ENCODE peak calls at places on chromosome 11, in five cellular contexts. K is Karpas-422, P is MM.1S, W is PC-3, D is HCT116. O is an unnamed sample.

GRCh38 chr11:68412593-68413475 is 47.7 kb upstream of the PPP6R3 start:
- DNase-seq in W (no peak), D (no peak), K (peak; percentile 53), P (no peak), O (peak; percentile 93)

GRCh38 chr11:118380571-118380970 is 20.8 kb upstream of the ATP5MG start:
- DNase-seq in K (no peak), W (no peak), P (no peak), D (no peak), O (no peak)

GRCh38 chr11:124831897-124832296 is 31.7 kb upstream of the MSANTD2 start:
- DNase-seq in D (no peak), K (no peak), P (no peak), W (no peak), O (no peak)

GRCh38 chr11:67401495-67402191 is at the start of gene PPP1CA:
- DNase-seq in W (peak; percentile 88), P (peak; percentile 84), D (peak; percentile 53), K (peak; percentile 96), O (peak; percentile 96)

GRCh38 chr11:60241786-60242185 is 1.2 kb downstream of the MS4A4E start:
- DNase-seq in P (no peak), W (no peak), K (no peak), D (no peak), O (no peak)

GRCh38 chr11:1072116-1072820 is 2.4 kb upstream of the MUC2 start:
- DNase-seq in D (peak; percentile 32), W (peak; percentile 91), P (no peak), K (no peak), O (peak; percentile 48)

GRCh38 chr11:8247312-8247711 is 16.4 kb downstream of the LMO1 start:
- DNase-seq in P (peak; percentile 30), D (no peak), K (peak; percentile 74), W (peak; percentile 52), O (peak; percentile 26)

GRCh38 chr11:6594142-6594768 is 9.2 kb downstream of the RRP8 start:
- DNase-seq in K (peak; percentile 38), D (no peak), W (no peak), P (no peak), O (no peak)

GRCh38 chr11:111977141-111978027 is 40.2 kb downstream of the DIXDC1 start:
- DNase-seq in P (no peak), D (no peak), W (peak; percentile 56), K (no peak), O (peak; percentile 78)

GRCh38 chr11:58567889-58568512 is 7.7 kb downstream of the LPXN start:
- DNase-seq in D (peak; percentile 51), P (peak; percentile 75), K (peak; percentile 90), W (peak; percentile 87), O (peak; percentile 74)

GRCh38 chr11:118916842-118917388 is 8.8 kb downstream of the BCL9L start:
- DNase-seq in D (no peak), W (peak; percentile 94), K (no peak), P (no peak), O (peak; percentile 89)

GRCh38 chr11:110196884-110197420 is 99.5 kb downstream of the RDX start:
- DNase-seq in D (no peak), P (no peak), K (no peak), W (no peak), O (no peak)

GRCh38 chr11:116595305-116595880 is 177.4 kb downstream of the BUD13 start:
- DNase-seq in D (no peak), P (no peak), K (no peak), W (no peak), O (no peak)

GRCh38 chr11:59573216-59573615 is 42.4 kb downstream of the OSBP start:
- DNase-seq in D (no peak), W (peak; percentile 48), K (no peak), P (no peak), O (peak; percentile 85)

GRCh38 chr11:96694338-96694737 is 304.5 kb downstream of the JRKL start:
- DNase-seq in D (no peak), P (no peak), W (no peak), K (no peak), O (no peak)

GRCh38 chr11:132898021-132898420 is 634.3 kb downstream of the OPCML start:
- DNase-seq in D (no peak), K (no peak), P (no peak), W (no peak), O (no peak)
- H3K9me2 ChIP-seq in D (no peaks in the 10 kb centered on the region), K (no peaks in the 10 kb centered on the region), P (no peaks in the 10 kb centered on the region), W (no peaks in the 10 kb centered on the region), O (no peaks in the 10 kb centered on the region)

GRCh38 chr11:87198266-87198881 is 160.6 kb downstream of the TMEM135 start:
- DNase-seq in D (no peak), W (peak; percentile 20), K (no peak), P (no peak), O (no peak)

DNA sequence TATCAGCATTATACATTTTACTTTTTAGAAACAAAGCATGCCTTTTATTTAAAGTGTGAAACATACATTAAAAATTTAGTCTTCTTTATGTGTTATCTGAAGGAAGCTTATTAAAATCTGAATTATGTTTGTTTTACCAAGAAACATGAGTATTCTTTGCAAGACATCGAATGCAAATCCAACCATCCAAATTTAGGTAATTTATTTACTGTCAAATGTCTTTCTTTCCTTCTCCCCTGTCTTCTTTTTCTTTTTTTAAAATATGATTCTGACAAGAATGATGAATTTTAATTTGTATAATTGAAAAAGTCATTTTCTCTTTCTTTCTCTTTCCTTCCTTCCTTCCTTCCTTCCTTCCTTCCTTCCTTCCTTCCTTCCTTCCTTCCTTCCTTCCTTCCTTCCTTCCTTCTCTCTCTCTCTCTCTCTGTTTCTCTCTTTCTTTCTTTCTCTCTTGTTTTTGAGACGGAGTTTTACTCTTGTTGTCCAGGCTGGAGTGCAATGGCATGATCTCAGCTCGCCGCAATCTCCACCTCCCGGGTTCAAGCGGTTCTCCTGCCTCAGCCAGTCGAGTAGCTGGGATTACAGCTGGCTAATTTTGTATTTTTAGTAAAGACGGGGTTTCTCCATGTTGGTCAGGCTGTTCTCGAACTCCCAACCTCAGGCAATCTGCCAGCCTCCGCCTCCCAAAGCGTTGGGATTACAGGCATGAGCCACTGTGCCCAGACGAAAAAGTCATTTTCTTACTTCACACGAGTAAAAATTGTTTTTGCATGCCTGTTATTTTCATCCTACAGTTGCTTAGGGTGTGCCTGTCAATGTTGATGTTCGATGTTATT is 157.5 kb downstream of the TMEM135 start:
- DNase-seq in K (no peak), D (no peak), P (no peak), W (no peak), O (no peak)
- H3K9ac ChIP-seq in K (no peak overlapping the region), D (no peak overlapping the region), P (no peak overlapping the region), W (no peak overlapping the region), O (no peak overlapping the region)

DNA sequence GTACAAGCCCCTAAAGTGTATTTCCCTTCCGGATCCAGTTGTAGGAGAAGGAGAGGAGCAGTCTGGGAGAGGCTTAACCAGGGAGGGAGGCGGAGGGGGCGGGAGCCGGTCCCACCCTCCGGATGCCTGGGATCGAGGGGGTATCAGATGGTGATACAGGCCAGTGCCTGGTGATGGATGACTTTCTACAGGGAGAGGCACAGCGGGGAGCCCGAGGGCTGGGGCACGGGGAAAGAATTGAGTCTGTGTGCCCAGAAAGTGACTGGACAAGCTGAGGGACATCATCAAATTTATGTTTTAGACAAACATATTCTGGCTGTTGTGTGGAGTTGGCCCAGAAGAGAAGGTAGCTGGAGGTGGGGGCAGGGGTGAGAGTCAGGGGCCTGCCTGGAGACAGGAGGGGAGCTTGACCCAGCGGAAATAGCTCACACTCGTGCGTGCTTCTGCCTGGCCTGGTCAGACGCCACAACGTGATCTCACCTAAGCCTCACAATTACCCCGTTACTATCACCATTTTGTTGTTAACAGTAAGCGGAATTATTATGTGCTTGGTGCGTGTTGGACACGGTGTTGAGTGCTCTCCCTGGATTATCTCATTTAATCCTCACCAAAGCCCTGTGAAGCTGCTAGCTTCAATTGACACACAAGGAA is 42.4 kb downstream of the AMPD3 start:
- DNase-seq in K (no peak), D (no peak), W (no peak), P (no peak), O (no peak)
- H3K9me2 ChIP-seq in K (no peaks in the 10 kb centered on the region), D (no peaks in the 10 kb centered on the region), W (no peaks in the 10 kb centered on the region), P (no peaks in the 10 kb centered on the region), O (no peaks in the 10 kb centered on the region)

DNA sequence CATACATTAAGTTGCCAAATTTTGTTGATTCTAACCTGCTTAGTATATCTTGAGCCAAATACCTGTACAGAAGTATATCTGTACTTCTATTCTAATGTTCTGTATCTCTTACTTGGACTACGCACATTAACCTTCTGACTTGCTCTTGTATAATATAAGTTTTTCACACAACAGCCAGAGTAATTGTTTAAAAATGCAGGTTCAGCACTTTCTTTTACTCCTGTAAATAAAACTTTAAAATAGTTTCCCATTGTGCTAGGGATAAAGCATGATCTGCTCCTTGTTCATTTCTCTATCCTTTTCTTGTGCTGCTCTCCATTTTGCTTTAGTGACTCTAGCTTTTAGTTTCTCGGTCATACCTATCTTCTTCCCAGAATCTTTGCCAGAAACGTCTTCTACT is 48.3 kb downstream of the DYNC2H1 start:
- DNase-seq in K (no peak), P (no peak), W (no peak), D (no peak), O (no peak)
- H3K9ac ChIP-seq in K (no peak overlapping the region), P (no peak overlapping the region), W (no peak overlapping the region), D (no peak overlapping the region), O (no peak overlapping the region)

DNA sequence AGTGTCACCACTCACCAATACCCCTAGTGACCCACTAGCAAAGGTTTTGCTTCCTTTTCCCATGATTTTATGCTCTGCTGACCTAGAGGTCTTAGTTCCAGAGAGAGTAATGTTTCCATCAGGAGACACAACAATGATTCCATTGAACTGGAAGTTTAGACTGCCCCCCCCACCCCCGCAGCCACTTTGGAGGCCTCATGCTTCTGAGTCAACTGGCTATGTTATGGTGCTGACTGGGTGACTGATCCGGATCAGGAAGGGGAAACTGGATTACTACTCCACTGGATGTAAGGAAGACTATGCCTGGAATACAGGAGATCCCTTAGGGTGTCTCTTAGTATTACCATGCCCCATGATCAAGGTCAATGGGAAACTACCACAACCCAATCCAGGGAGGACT is 633.6 kb downstream of the OPCML start:
- DNase-seq in K (no peak), D (no peak), P (no peak), W (no peak), O (no peak)
- H3K9me2 ChIP-seq in K (no peaks in the 10 kb centered on the region), D (no peaks in the 10 kb centered on the region), P (no peaks in the 10 kb centered on the region), W (no peaks in the 10 kb centered on the region), O (no peaks in the 10 kb centered on the region)

O was measured in GM23248.